ENCODE peak calls at places on chromosomes 6 and 20, in eight cellular contexts. One of them, this sample, is unnamed.

GRCh38 chr6:78530208-78530607 is 337.1 kb upstream of the IRAK1BP1 start:
- DNase-seq in AG04450: no peak
- DNase-seq in GM12878: no peak
- DNase-seq in GM23248: no peak
- DNase-seq in foreskin fibroblast: no peak
- DNase-seq in activated CD8-positive, alpha-beta memory T cell treated with anti-CD3 and anti-CD28 coated beads for 48 hours: no peak
- DNase-seq in colonic mucosa: no peak
- DNase-seq in amniotic stem cell: no peak
- DNase-seq in this sample: no peak

GRCh38 chr20:11159728-11160127 is 485.9 kb upstream of the JAG1 start:
- DNase-seq in AG04450: peak; percentile 77
- DNase-seq in GM12878: peak; percentile 23
- DNase-seq in GM23248: peak; percentile 40
- DNase-seq in foreskin fibroblast: peak; percentile 39
- DNase-seq in activated CD8-positive, alpha-beta memory T cell treated with anti-CD3 and anti-CD28 coated beads for 48 hours: no peak
- DNase-seq in colonic mucosa: peak; percentile 29
- DNase-seq in amniotic stem cell: no peak
- DNase-seq in this sample: no peak

GRCh38 chr6:169990095-169991030 is 238.9 kb downstream of the ERMARD start:
- DNase-seq in AG04450: no peak
- DNase-seq in GM12878: no peak
- DNase-seq in GM23248: no peak
- DNase-seq in foreskin fibroblast: no peak
- DNase-seq in activated CD8-positive, alpha-beta memory T cell treated with anti-CD3 and anti-CD28 coated beads for 48 hours: peak; percentile 12
- DNase-seq in colonic mucosa: no peak
- DNase-seq in amniotic stem cell: no peak
- DNase-seq in this sample: peak; percentile 12

GRCh38 chr20:40843251-40843650 is 154.2 kb upstream of the MAFB start:
- DNase-seq in AG04450: no peak
- DNase-seq in GM12878: no peak
- DNase-seq in GM23248: no peak
- DNase-seq in foreskin fibroblast: peak; percentile 34
- DNase-seq in activated CD8-positive, alpha-beta memory T cell treated with anti-CD3 and anti-CD28 coated beads for 48 hours: no peak
- DNase-seq in colonic mucosa: no peak
- DNase-seq in amniotic stem cell: no peak
- DNase-seq in this sample: no peak

GRCh38 chr6:16355238-16355637 is 116.9 kb downstream of the GMPR start:
- DNase-seq in AG04450: no peak
- DNase-seq in GM12878: no peak
- DNase-seq in GM23248: no peak
- DNase-seq in foreskin fibroblast: no peak
- DNase-seq in activated CD8-positive, alpha-beta memory T cell treated with anti-CD3 and anti-CD28 coated beads for 48 hours: no peak
- DNase-seq in colonic mucosa: no peak
- DNase-seq in amniotic stem cell: no peak
- DNase-seq in this sample: no peak

GRCh38 chr20:53751394-53752368 is 158.0 kb upstream of the ZNF217 start:
- DNase-seq in AG04450: no peak
- DNase-seq in GM12878: peak; percentile 86
- DNase-seq in GM23248: peak; percentile 54
- DNase-seq in foreskin fibroblast: no peak
- DNase-seq in activated CD8-positive, alpha-beta memory T cell treated with anti-CD3 and anti-CD28 coated beads for 48 hours: no peak
- DNase-seq in colonic mucosa: no peak
- DNase-seq in amniotic stem cell: no peak
- DNase-seq in this sample: peak; percentile 85

GRCh38 chr6:72841195-72841594 is 219.3 kb downstream of the KCNQ5 start:
- DNase-seq in AG04450: no peak
- DNase-seq in GM12878: no peak
- DNase-seq in GM23248: no peak
- DNase-seq in foreskin fibroblast: no peak
- DNase-seq in activated CD8-positive, alpha-beta memory T cell treated with anti-CD3 and anti-CD28 coated beads for 48 hours: no peak
- DNase-seq in colonic mucosa: no peak
- DNase-seq in amniotic stem cell: no peak
- DNase-seq in this sample: no peak

GRCh38 chr20:62472020-62472342 is 3.8 kb downstream of the GATA5 start:
- DNase-seq in AG04450: no peak
- DNase-seq in GM12878: no peak
- DNase-seq in GM23248: no peak
- DNase-seq in foreskin fibroblast: no peak
- DNase-seq in activated CD8-positive, alpha-beta memory T cell treated with anti-CD3 and anti-CD28 coated beads for 48 hours: no peak
- DNase-seq in colonic mucosa: no peak
- DNase-seq in amniotic stem cell: no peak
- DNase-seq in this sample: no peak

GRCh38 chr20:35661013-35661412 is 3.7 kb downstream of the CPNE1 start:
- DNase-seq in AG04450: no peak
- DNase-seq in GM12878: no peak
- DNase-seq in GM23248: peak; percentile 42
- DNase-seq in foreskin fibroblast: no peak
- DNase-seq in activated CD8-positive, alpha-beta memory T cell treated with anti-CD3 and anti-CD28 coated beads for 48 hours: no peak
- DNase-seq in colonic mucosa: no peak
- DNase-seq in amniotic stem cell: no peak
- DNase-seq in this sample: no peak

GRCh38 chr6:34836008-34836407 is 44.1 kb downstream of the BLTP3A start:
- DNase-seq in AG04450: no peak
- DNase-seq in GM12878: no peak
- DNase-seq in GM23248: no peak
- DNase-seq in foreskin fibroblast: no peak
- DNase-seq in activated CD8-positive, alpha-beta memory T cell treated with anti-CD3 and anti-CD28 coated beads for 48 hours: no peak
- DNase-seq in colonic mucosa: no peak
- DNase-seq in amniotic stem cell: no peak
- DNase-seq in this sample: no peak

GRCh38 chr6:127117979-127118504 is 429 bp upstream of the RSPO3 start:
- DNase-seq in AG04450: no peak
- DNase-seq in GM12878: no peak
- DNase-seq in GM23248: peak; percentile 51
- DNase-seq in foreskin fibroblast: no peak
- DNase-seq in activated CD8-positive, alpha-beta memory T cell treated with anti-CD3 and anti-CD28 coated beads for 48 hours: no peak
- DNase-seq in colonic mucosa: no peak
- DNase-seq in amniotic stem cell: no peak
- DNase-seq in this sample: no peak

GRCh38 chr6:43455034-43455747 is at the start of gene DLK2:
- DNase-seq in AG04450: no peak
- DNase-seq in GM12878: no peak
- DNase-seq in GM23248: peak; percentile 33
- DNase-seq in foreskin fibroblast: no peak
- DNase-seq in activated CD8-positive, alpha-beta memory T cell treated with anti-CD3 and anti-CD28 coated beads for 48 hours: no peak
- DNase-seq in colonic mucosa: no peak
- DNase-seq in amniotic stem cell: no peak
- DNase-seq in this sample: no peak

GRCh38 chr6:56789879-56790278 is 147.2 kb upstream of the DST start:
- DNase-seq in AG04450: no peak
- DNase-seq in GM12878: no peak
- DNase-seq in GM23248: no peak
- DNase-seq in foreskin fibroblast: no peak
- DNase-seq in activated CD8-positive, alpha-beta memory T cell treated with anti-CD3 and anti-CD28 coated beads for 48 hours: no peak
- DNase-seq in colonic mucosa: no peak
- DNase-seq in amniotic stem cell: no peak
- DNase-seq in this sample: no peak

GRCh38 chr6:33583591-33584155 is 3.6 kb upstream of the BAK1 start:
- DNase-seq in AG04450: no peak
- DNase-seq in GM12878: no peak
- DNase-seq in GM23248: peak; percentile 37
- DNase-seq in foreskin fibroblast: no peak
- DNase-seq in activated CD8-positive, alpha-beta memory T cell treated with anti-CD3 and anti-CD28 coated beads for 48 hours: no peak
- DNase-seq in colonic mucosa: no peak
- DNase-seq in amniotic stem cell: no peak
- DNase-seq in this sample: no peak

GRCh38 chr6:139520321-139520768 is 145.9 kb upstream of the CITED2 start:
- DNase-seq in AG04450: no peak
- DNase-seq in GM12878: no peak
- DNase-seq in GM23248: peak; percentile 51
- DNase-seq in foreskin fibroblast: no peak
- DNase-seq in activated CD8-positive, alpha-beta memory T cell treated with anti-CD3 and anti-CD28 coated beads for 48 hours: no peak
- DNase-seq in colonic mucosa: no peak
- DNase-seq in amniotic stem cell: no peak
- DNase-seq in this sample: no peak

GRCh38 chr20:61958773-61959172 is 106.9 kb downstream of the TAF4 start:
- DNase-seq in AG04450: no peak
- DNase-seq in GM12878: no peak
- DNase-seq in GM23248: no peak
- DNase-seq in foreskin fibroblast: no peak
- DNase-seq in activated CD8-positive, alpha-beta memory T cell treated with anti-CD3 and anti-CD28 coated beads for 48 hours: no peak
- DNase-seq in colonic mucosa: no peak
- DNase-seq in amniotic stem cell: no peak
- DNase-seq in this sample: no peak

GRCh38 chr6:35469711-35470662 is 1.8 kb downstream of the RPL10A start:
- DNase-seq in AG04450: no peak
- DNase-seq in GM12878: no peak
- DNase-seq in GM23248: peak; percentile 42
- DNase-seq in foreskin fibroblast: no peak
- DNase-seq in activated CD8-positive, alpha-beta memory T cell treated with anti-CD3 and anti-CD28 coated beads for 48 hours: no peak
- DNase-seq in colonic mucosa: peak; percentile 58
- DNase-seq in amniotic stem cell: no peak
- DNase-seq in this sample: no peak

GRCh38 chr6:165663283-165663735 is 268 bp upstream of the PDE10A start:
- DNase-seq in AG04450: no peak
- DNase-seq in GM12878: no peak
- DNase-seq in GM23248: peak; percentile 40
- DNase-seq in foreskin fibroblast: peak; percentile 12
- DNase-seq in activated CD8-positive, alpha-beta memory T cell treated with anti-CD3 and anti-CD28 coated beads for 48 hours: no peak
- DNase-seq in colonic mucosa: no peak
- DNase-seq in amniotic stem cell: no peak
- DNase-seq in this sample: no peak